ENCODE peak calls at places on chromosomes 2 and 18, in four cellular contexts. One of them, this sample, is unnamed.

GRCh38 chr2:111710085-111710484 is 173.9 kb downstream of the ANAPC1 start:
- DNase-seq in aorta: no peak
- DNase-seq in memory B cell: no peak
- DNase-seq in esophagus squamous epithelium: no peak
- DNase-seq in this sample: no peak

GRCh38 chr2:112690853-112691390 is 29.9 kb upstream of the NT5DC4 start:
- DNase-seq in memory B cell: peak
- DNase-seq in aorta: peak
- DNase-seq in esophagus squamous epithelium: peak
- DNase-seq in this sample: peak

GRCh38 chr2:187580462-187581124 is 26.4 kb upstream of the TFPI start:
- DNase-seq in memory B cell: no peak
- DNase-seq in esophagus squamous epithelium: no peak
- DNase-seq in aorta: no peak
- DNase-seq in this sample: no peak

GRCh38 chr2:69222984-69223658 is 163.9 kb downstream of the GFPT1 start:
- DNase-seq in esophagus squamous epithelium: no peak
- DNase-seq in aorta: peak
- DNase-seq in memory B cell: no peak
- DNase-seq in this sample: no peak

GRCh38 chr2:237427807-237428506 is 14.0 kb upstream of the COL6A3 start:
- DNase-seq in memory B cell: no peak
- DNase-seq in aorta: peak
- DNase-seq in esophagus squamous epithelium: no peak
- DNase-seq in this sample: no peak

GRCh38 chr2:238069021-238069709 is 8.4 kb downstream of the SCLY start:
- DNase-seq in memory B cell: no peak
- DNase-seq in esophagus squamous epithelium: no peak
- DNase-seq in aorta: no peak
- DNase-seq in this sample: no peak

GRCh38 chr2:241263061-241263460 is 52.4 kb downstream of the HDLBP start:
- DNase-seq in esophagus squamous epithelium: no peak
- DNase-seq in aorta: no peak
- DNase-seq in memory B cell: no peak
- DNase-seq in this sample: no peak

GRCh38 chr18:46213295-46213694 is 109.1 kb downstream of the HAUS1 start:
- DNase-seq in memory B cell: no peak
- DNase-seq in aorta: no peak
- DNase-seq in esophagus squamous epithelium: no peak
- DNase-seq in this sample: no peak

GRCh38 chr2:235468978-235469694 is 24.7 kb upstream of the AGAP1 start:
- DNase-seq in memory B cell: no peak
- DNase-seq in aorta: no peak
- DNase-seq in esophagus squamous epithelium: no peak
- DNase-seq in this sample: no peak

GRCh38 chr2:74423226-74424095 is 1.9 kb downstream of the WDR54 start:
- DNase-seq in aorta: no peak
- DNase-seq in memory B cell: no peak
- DNase-seq in esophagus squamous epithelium: no peak
- DNase-seq in this sample: no peak

GRCh38 chr2:132462242-132462641 is 45.6 kb downstream of the GPR39 start:
- DNase-seq in esophagus squamous epithelium: no peak
- DNase-seq in aorta: no peak
- DNase-seq in memory B cell: no peak
- DNase-seq in this sample: no peak

GRCh38 chr2:61658841-61659780 is 121.0 kb upstream of the XPO1 start:
- DNase-seq in esophagus squamous epithelium: no peak
- DNase-seq in aorta: no peak
- DNase-seq in memory B cell: no peak
- DNase-seq in this sample: no peak

GRCh38 chr2:199994296-199994695 is 38.9 kb downstream of the MAIP1 start:
- DNase-seq in esophagus squamous epithelium: no peak
- DNase-seq in memory B cell: no peak
- DNase-seq in aorta: no peak
- DNase-seq in this sample: no peak

GRCh38 chr18:73110307-73110706 is 242.5 kb upstream of the NETO1 start:
- DNase-seq in esophagus squamous epithelium: no peak
- DNase-seq in aorta: no peak
- DNase-seq in memory B cell: no peak
- DNase-seq in this sample: no peak

GRCh38 chr2:28365158-28365557 is 27.5 kb upstream of the FOSL2 start:
- DNase-seq in memory B cell: no peak
- DNase-seq in esophagus squamous epithelium: no peak
- DNase-seq in aorta: no peak
- DNase-seq in this sample: no peak

GRCh38 chr2:231716641-231717280 is 8.4 kb downstream of the PTMA start:
- DNase-seq in aorta: no peak
- DNase-seq in esophagus squamous epithelium: no peak
- DNase-seq in memory B cell: no peak
- DNase-seq in this sample: no peak

GRCh38 chr18:68796936-68797690 is 767 bp upstream of the CCDC102B start:
- DNase-seq in esophagus squamous epithelium: no peak
- DNase-seq in memory B cell: no peak
- DNase-seq in aorta: no peak
- DNase-seq in this sample: no peak

GRCh38 chr2:84838434-84839145 is 42.3 kb downstream of the TRABD2A start:
- DNase-seq in aorta: no peak
- DNase-seq in memory B cell: no peak
- DNase-seq in esophagus squamous epithelium: no peak
- DNase-seq in this sample: no peak

This sample was measured in GM18507.